ENCODE peak calls at places on chromosomes 13 and 19, in eight cellular contexts. G, F, D, N, Z, L, J and O are unnamed samples.

GRCh38 chr13:64684108-64684507 is 2546.0 kb downstream of the PCDH9 start:
- DNase-seq in G (no peak), F (no peak), D (no peak), N (no peak), Z (no peak), L (no peak), J (no peak), O (no peak)

GRCh38 chr19:18304194-18304495 is 18.7 kb downstream of the LSM4 start:
- DNase-seq in G (no peak), F (no peak), D (no peak), N (no peak), Z (no peak), L (no peak), J (peak; percentile 51), O (no peak)

GRCh38 chr19:16714702-16715294 is 4.8 kb upstream of the NWD1 start:
- DNase-seq in G (peak; percentile 42), F (peak; percentile 45), D (peak; percentile 56), N (peak; percentile 41), Z (peak; percentile 74), L (no peak), J (peak; percentile 71), O (peak; percentile 24)

GRCh38 chr13:98979012-98979411 is 1.1 kb upstream of the DOCK9 start:
- DNase-seq in G (no peak), F (no peak), D (no peak), N (no peak), Z (no peak), L (no peak), J (no peak), O (no peak)

GRCh38 chr13:104773775-104774174 is 1707.6 kb upstream of the SLC10A2 start:
- DNase-seq in G (peak; percentile 54), F (no peak), D (peak; percentile 61), N (no peak), Z (peak; percentile 35), L (peak; percentile 38), J (no peak), O (peak; percentile 54)

GRCh38 chr19:7862413-7862951 is 11.7 kb downstream of the PRR36 start:
- DNase-seq in G (peak; percentile 27), F (peak; percentile 97), D (peak; percentile 26), N (peak; percentile 72), Z (peak; percentile 93), L (no peak), J (peak; percentile 87), O (peak; percentile 34)

GRCh38 chr19:31282346-31282745 is 66.9 kb downstream of the TSHZ3 start:
- DNase-seq in G (no peak), F (no peak), D (no peak), N (no peak), Z (no peak), L (no peak), J (no peak), O (no peak)

GRCh38 chr19:3576696-3577443 is 4.1 kb downstream of the HMG20B start:
- DNase-seq in G (peak; percentile 79), F (peak; percentile 89), D (peak; percentile 64), N (no peak), Z (no peak), L (no peak), J (no peak), O (peak; percentile 43)

GRCh38 chr19:14113762-14114414 is 3.7 kb downstream of the PRKACA start:
- DNase-seq in G (no peak), F (no peak), D (no peak), N (peak; percentile 60), Z (no peak), L (no peak), J (peak; percentile 46), O (no peak)

GRCh38 chr13:46716821-46717220 is 80.1 kb downstream of the ESD start:
- DNase-seq in G (no peak), F (no peak), D (no peak), N (no peak), Z (no peak), L (no peak), J (no peak), O (no peak)

GRCh38 chr13:108734676-108735075 is 105.3 kb downstream of the MYO16 start:
- DNase-seq in G (no peak), F (no peak), D (no peak), N (no peak), Z (no peak), L (no peak), J (no peak), O (no peak)

GRCh38 chr13:44903596-44903995 is 85.7 kb downstream of the NUFIP1 start:
- DNase-seq in G (peak; percentile 96), F (no peak), D (peak; percentile 90), N (no peak), Z (no peak), L (no peak), J (no peak), O (peak; percentile 84)

GRCh38 chr13:30457306-30457891 is 8.3 kb downstream of the HMGB1 start:
- DNase-seq in G (no peak), F (no peak), D (no peak), N (no peak), Z (no peak), L (no peak), J (no peak), O (no peak)

GRCh38 chr19:33449799-33450198 is 71.8 kb downstream of the PEPD start:
- DNase-seq in G (no peak), F (no peak), D (no peak), N (no peak), Z (no peak), L (no peak), J (no peak), O (no peak)

GRCh38 chr19:2055871-2056809 is 5.1 kb upstream of the MKNK2 start:
- DNase-seq in G (peak; percentile 84), F (no peak), D (peak; percentile 78), N (no peak), Z (no peak), L (no peak), J (peak; percentile 65), O (peak; percentile 64)

GRCh38 chr19:6791237-6791636 is 18.7 kb downstream of the VAV1 start:
- DNase-seq in G (no peak), F (no peak), D (no peak), N (no peak), Z (no peak), L (no peak), J (no peak), O (no peak)

GRCh38 chr19:18771328-18772242 is 19.5 kb downstream of the COMP start:
- DNase-seq in G (no peak), F (peak; percentile 85), D (no peak), N (no peak), Z (no peak), L (no peak), J (peak; percentile 18), O (no peak)

GRCh38 chr13:77717508-77717907 is 20.0 kb downstream of the SLAIN1 start:
- DNase-seq in G (no peak), F (no peak), D (no peak), N (no peak), Z (no peak), L (no peak), J (no peak), O (no peak)

GRCh38 chr19:4224470-4224869 is 4.9 kb upstream of the EBI3 start:
- DNase-seq in G (no peak), F (no peak), D (no peak), N (no peak), Z (no peak), L (no peak), J (no peak), O (no peak)

GRCh38 chr13:67138937-67139336 is 91.2 kb downstream of the PCDH9 start:
- DNase-seq in G (no peak), F (no peak), D (no peak), N (no peak), Z (no peak), L (no peak), J (no peak), O (no peak)

GRCh38 chr13:112752711-112753541 is 63.1 kb downstream of the ATP11A start:
- DNase-seq in G (no peak), F (no peak), D (no peak), N (peak; percentile 2), Z (no peak), L (no peak), J (peak; percentile 59), O (no peak)

GRCh38 chr19:1104452-1105216 is 840 bp downstream of the GPX4 start:
- DNase-seq in G (peak; percentile 76), F (peak; percentile 81), D (peak; percentile 60), N (peak; percentile 61), Z (peak; percentile 84), L (no peak), J (peak; percentile 68), O (peak; percentile 69)

GRCh38 chr13:21318891-21319532 is 140.1 kb downstream of the ZDHHC20 start:
- DNase-seq in G (no peak), F (no peak), D (no peak), N (no peak), Z (no peak), L (no peak), J (no peak), O (no peak)

GRCh38 chr13:35672611-35673010 is 196.1 kb upstream of the MAB21L1 start:
- DNase-seq in G (no peak), F (no peak), D (no peak), N (no peak), Z (no peak), L (no peak), J (no peak), O (peak; percentile 10)